ENCODE peak calls at places on chromosomes 1 and 21, in four cellular contexts. C, U, R and F are unnamed samples. For H3K27me3, the result is how much of the 10 kb centered on the place peaks cover.

GRCh38 chr1:151368000-151368744 is 4.3 kb downstream of the SELENBP1 start:
- DNase-seq in C (peak), U (peak), R (peak), F (no peak)

GRCh38 chr1:182059936-182060335 is 1.6 kb downstream of the ZNF648 start:
- DNase-seq in C (no peak), U (no peak), R (no peak), F (no peak)

GRCh38 chr1:162914601-162915000 is 53.6 kb upstream of the CCDC190 start:
- DNase-seq in C (no peak), U (no peak), R (no peak), F (no peak)

GRCh38 chr1:78624035-78624434 is 3.8 kb downstream of the IFI44L start:
- DNase-seq in C (peak), U (no peak), R (no peak), F (no peak)

GRCh38 chr1:152037920-152038658 is 1.3 kb upstream of the S100A11 start:
- DNase-seq in C (no peak), U (no peak), R (no peak), F (no peak)

GRCh38 chr21:33403128-33403785 is at the start of gene IFNGR2:
- DNase-seq in C (peak), U (peak), R (no peak), F (peak)

GRCh38 chr1:244705268-244706234 is 52.6 kb downstream of the DESI2 start:
- DNase-seq in C (no peak), U (no peak), R (no peak), F (no peak)

GRCh38 chr1:239337776-239338435 is 48.5 kb upstream of the CHRM3 start:
- DNase-seq in C (no peak), U (no peak), R (no peak), F (no peak)

GRCh38 chr1:154863702-154864174 is 6.3 kb downstream of the KCNN3 start:
- DNase-seq in C (no peak), U (no peak), R (peak), F (peak)

GRCh38 chr1:212749924-212750535 is 41.5 kb downstream of the NSL1 start:
- DNase-seq in C (no peak), U (no peak), R (peak), F (peak)

GRCh38 chr1:152034324-152034653 is 2.5 kb downstream of the S100A11 start:
- DNase-seq in C (no peak), U (no peak), R (no peak), F (no peak)

GRCh38 chr1:206589206-206589605 is 23.1 kb downstream of the EIF2D start:
- DNase-seq in C (no peak), U (peak), R (peak), F (peak)

GRCh38 chr1:8706291-8706690 is 111.1 kb downstream of the RERE start:
- DNase-seq in C (no peak), U (no peak), R (no peak), F (no peak)

GRCh38 chr1:64624446-64624766 is 120.5 kb upstream of the RAVER2 start:
- DNase-seq in C (no peak), U (no peak), R (peak), F (no peak)

GRCh38 chr1:211420389-211420788 is 71.6 kb downstream of the RD3 start:
- DNase-seq in C (no peak), U (no peak), R (peak), F (peak)

GRCh38 chr1:84750110-84750509 is 59.8 kb upstream of the SSX2IP start:
- DNase-seq in C (no peak), U (no peak), R (no peak), F (no peak)

GRCh38 chr1:163178628-163179027 is 24.1 kb downstream of the RGS5 start:
- DNase-seq in C (no peak), U (no peak), R (no peak), F (no peak)

GRCh38 chr1:229888157-229888556 is 178.9 kb upstream of the GALNT2 start:
- DNase-seq in C (no peak), U (no peak), R (no peak), F (no peak)
- H3K27ac ChIP-seq in C (no peak), U (no peak), R (no peak), F (no peak)

GRCh38 chr1:159977364-159978106 is 23.5 kb upstream of the SLAMF9 start:
- DNase-seq in C (no peak), U (no peak), R (no peak), F (no peak)

GRCh38 chr1:159980076-159980475 is 26.0 kb upstream of the SLAMF9 start:
- DNase-seq in C (no peak), U (no peak), R (no peak), F (peak)

GRCh38 chr1:159980786-159981185 is 26.7 kb upstream of the SLAMF9 start:
- DNase-seq in C (no peak), U (no peak), R (no peak), F (peak)

GRCh38 chr1:159978107-159978398 is 24.0 kb upstream of the SLAMF9 start:
- DNase-seq in C (no peak), U (no peak), R (no peak), F (no peak)

GRCh38 chr1:159979257-159979656 is 25.2 kb upstream of the SLAMF9 start:
- DNase-seq in C (no peak), U (no peak), R (peak), F (no peak)
- H3K27me3 ChIP-seq in C (under half), U (under half), R (under half), F (under half)

GRCh38 chr1:23561076-23561812 is 1.9 kb upstream of the ID3 start:
- DNase-seq in C (no peak), U (no peak), R (no peak), F (peak)
- H3K4me3 ChIP-seq in C (no peak), U (no peak), R (no peak), F (no peak)

DNA sequence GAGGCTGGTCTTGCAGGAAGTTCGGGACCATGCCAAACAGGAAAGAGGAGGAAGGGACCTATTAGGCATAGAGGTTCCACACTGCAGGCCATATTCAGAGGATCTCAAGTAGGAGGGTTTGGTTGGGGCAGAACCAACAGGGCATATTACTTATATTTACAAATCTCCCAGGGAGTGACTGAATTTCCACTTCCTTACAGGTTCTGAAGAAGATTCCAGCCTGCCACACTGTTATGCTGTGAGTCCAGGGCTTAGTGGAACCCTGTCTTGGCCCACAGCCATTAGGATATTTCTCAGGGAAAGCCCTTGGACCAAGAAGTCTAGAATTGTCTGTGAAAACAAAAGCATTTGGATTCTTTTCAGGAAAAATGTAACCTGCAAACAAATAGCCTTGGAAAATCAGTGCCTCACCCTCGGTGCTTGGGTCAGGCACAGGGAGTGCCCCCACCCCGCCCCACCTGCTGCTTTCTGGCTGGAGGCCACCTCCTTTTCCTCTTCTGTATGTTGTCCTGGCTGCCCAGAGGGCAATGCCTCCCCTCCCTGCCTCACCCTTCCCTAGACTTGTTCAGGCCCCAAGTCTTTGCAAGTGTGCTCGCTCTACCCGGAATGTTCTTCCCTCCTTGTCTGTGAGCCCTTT is 41.0 kb upstream of the JUN start:
- DNase-seq in C (no peak), U (no peak), R (no peak), F (no peak)
- H3K27ac ChIP-seq in C (no peak), U (no peak), R (no peak), F (no peak)

GRCh38 chr1:5479876-5480275 is 512.3 kb downstream of the NPHP4 start:
- DNase-seq in C (peak), U (no peak), R (no peak), F (no peak)
- H3K27me3 ChIP-seq in C (under half), U (under half), R (under half), F (under half)

DNA sequence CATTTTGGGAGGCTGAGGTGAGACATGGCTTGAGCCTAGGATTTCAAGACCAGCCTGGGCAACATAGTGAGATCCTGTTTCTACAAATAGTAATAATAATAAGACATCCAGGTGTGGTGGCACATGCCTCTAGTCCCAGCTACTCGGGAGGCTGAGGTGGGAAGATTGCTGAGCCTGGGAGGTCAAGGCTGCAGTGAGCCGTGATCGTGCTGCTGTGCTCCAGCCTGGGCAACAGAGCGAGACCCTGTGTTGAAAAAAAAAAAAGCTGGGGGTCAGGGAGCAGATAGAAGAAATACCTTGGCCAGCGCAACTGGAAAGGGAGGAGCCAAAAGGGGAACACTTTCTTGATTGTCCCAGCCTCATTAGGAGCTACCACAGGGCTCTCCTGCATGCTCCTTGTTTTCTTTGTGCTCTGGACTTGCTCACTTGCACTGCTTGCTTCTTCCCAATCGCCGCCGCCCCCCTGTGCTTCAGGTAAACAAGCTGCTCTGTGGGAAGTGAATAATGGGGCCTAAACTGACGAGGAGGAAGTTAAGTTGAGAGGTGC is 31.1 kb downstream of the PBX1 start:
- DNase-seq in C (no peak), U (no peak), R (no peak), F (no peak)
- H3K4me3 ChIP-seq in C (no peak), U (no peak), R (no peak), F (no peak)